ENCODE peak calls at places on chromosomes 3 and 15, in nine cellular contexts. One of them, this sample, is unnamed.

GRCh38 chr15:43483306-43484128 is 9.4 kb downstream of the TP53BP1 start:
- DNase-seq in IMR-90: no peak
- DNase-seq in AG10803: peak; percentile 38
- DNase-seq in uterus: no peak
- DNase-seq in epithelial cell of proximal tubule: no peak
- DNase-seq in AG04450: no peak
- DNase-seq in upper lobe of right lung: no peak
- DNase-seq in foreskin fibroblast: peak; percentile 48
- DNase-seq in cardiac muscle cell: no peak
- DNase-seq in this sample: no peak

GRCh38 chr3:18111702-18112311 is 313.3 kb downstream of the SATB1 start:
- DNase-seq in IMR-90: peak; percentile 29
- DNase-seq in AG10803: peak; percentile 25
- DNase-seq in uterus: no peak
- DNase-seq in epithelial cell of proximal tubule: no peak
- DNase-seq in AG04450: no peak
- DNase-seq in upper lobe of right lung: no peak
- DNase-seq in foreskin fibroblast: peak; percentile 73
- DNase-seq in cardiac muscle cell: no peak
- DNase-seq in this sample: no peak

GRCh38 chr3:107942244-107942643 is 148.6 kb downstream of the CD47 start:
- DNase-seq in IMR-90: peak; percentile 13
- DNase-seq in AG10803: no peak
- DNase-seq in uterus: no peak
- DNase-seq in epithelial cell of proximal tubule: no peak
- DNase-seq in AG04450: no peak
- DNase-seq in upper lobe of right lung: no peak
- DNase-seq in foreskin fibroblast: no peak
- DNase-seq in cardiac muscle cell: no peak
- DNase-seq in this sample: no peak

GRCh38 chr3:98521897-98522537 is 685 bp downstream of the CLDND1 start:
- DNase-seq in IMR-90: peak; percentile 68
- DNase-seq in AG10803: peak; percentile 47
- DNase-seq in uterus: peak; percentile 34
- DNase-seq in epithelial cell of proximal tubule: no peak
- DNase-seq in AG04450: peak; percentile 18
- DNase-seq in upper lobe of right lung: no peak
- DNase-seq in foreskin fibroblast: peak; percentile 77
- DNase-seq in cardiac muscle cell: peak; percentile 74
- DNase-seq in this sample: peak; percentile 44

GRCh38 chr3:61146010-61146569 is 105.2 kb downstream of the FHIT start:
- DNase-seq in IMR-90: no peak
- DNase-seq in AG10803: no peak
- DNase-seq in uterus: no peak
- DNase-seq in epithelial cell of proximal tubule: no peak
- DNase-seq in AG04450: no peak
- DNase-seq in upper lobe of right lung: no peak
- DNase-seq in foreskin fibroblast: no peak
- DNase-seq in cardiac muscle cell: no peak
- DNase-seq in this sample: no peak

GRCh38 chr15:86526938-86527735 is 447.5 kb downstream of the AGBL1 start:
- DNase-seq in IMR-90: no peak
- DNase-seq in AG10803: no peak
- DNase-seq in uterus: no peak
- DNase-seq in epithelial cell of proximal tubule: no peak
- DNase-seq in AG04450: no peak
- DNase-seq in upper lobe of right lung: no peak
- DNase-seq in foreskin fibroblast: no peak
- DNase-seq in cardiac muscle cell: no peak
- DNase-seq in this sample: no peak

GRCh38 chr15:58228708-58229107 is 90.5 kb downstream of the AQP9 start:
- DNase-seq in IMR-90: peak; percentile 90
- DNase-seq in AG10803: peak; percentile 87
- DNase-seq in uterus: no peak
- DNase-seq in epithelial cell of proximal tubule: peak; percentile 86
- DNase-seq in AG04450: peak; percentile 59
- DNase-seq in upper lobe of right lung: no peak
- DNase-seq in foreskin fibroblast: peak; percentile 84
- DNase-seq in cardiac muscle cell: peak; percentile 69
- DNase-seq in this sample: peak; percentile 57

GRCh38 chr3:14520149-14520548 is 20.0 kb downstream of the GRIP2 start:
- DNase-seq in IMR-90: no peak
- DNase-seq in AG10803: no peak
- DNase-seq in uterus: no peak
- DNase-seq in epithelial cell of proximal tubule: no peak
- DNase-seq in AG04450: no peak
- DNase-seq in upper lobe of right lung: peak; percentile 42
- DNase-seq in foreskin fibroblast: no peak
- DNase-seq in cardiac muscle cell: no peak
- DNase-seq in this sample: no peak

GRCh38 chr3:188082040-188082439 is 71.9 kb upstream of the LPP start:
- DNase-seq in IMR-90: peak; percentile 74
- DNase-seq in AG10803: peak; percentile 59
- DNase-seq in uterus: peak; percentile 42
- DNase-seq in epithelial cell of proximal tubule: no peak
- DNase-seq in AG04450: no peak
- DNase-seq in upper lobe of right lung: no peak
- DNase-seq in foreskin fibroblast: peak; percentile 77
- DNase-seq in cardiac muscle cell: no peak
- DNase-seq in this sample: no peak

GRCh38 chr3:105397974-105398373 is 31.3 kb downstream of the ALCAM start:
- DNase-seq in IMR-90: no peak
- DNase-seq in AG10803: no peak
- DNase-seq in uterus: no peak
- DNase-seq in epithelial cell of proximal tubule: no peak
- DNase-seq in AG04450: no peak
- DNase-seq in upper lobe of right lung: no peak
- DNase-seq in foreskin fibroblast: no peak
- DNase-seq in cardiac muscle cell: no peak
- DNase-seq in this sample: no peak

GRCh38 chr3:61940241-61940640 is 378.9 kb downstream of the PTPRG start:
- DNase-seq in IMR-90: no peak
- DNase-seq in AG10803: no peak
- DNase-seq in uterus: no peak
- DNase-seq in epithelial cell of proximal tubule: peak; percentile 93
- DNase-seq in AG04450: no peak
- DNase-seq in upper lobe of right lung: no peak
- DNase-seq in foreskin fibroblast: no peak
- DNase-seq in cardiac muscle cell: no peak
- DNase-seq in this sample: no peak

GRCh38 chr3:73592154-73592877 is 32.4 kb downstream of the PDZRN3 start:
- DNase-seq in IMR-90: no peak
- DNase-seq in AG10803: no peak
- DNase-seq in uterus: no peak
- DNase-seq in epithelial cell of proximal tubule: peak; percentile 55
- DNase-seq in AG04450: no peak
- DNase-seq in upper lobe of right lung: no peak
- DNase-seq in foreskin fibroblast: no peak
- DNase-seq in cardiac muscle cell: no peak
- DNase-seq in this sample: peak; percentile 34

GRCh38 chr3:179088306-179088705 is 16.7 kb upstream of the ZMAT3 start:
- DNase-seq in IMR-90: no peak
- DNase-seq in AG10803: no peak
- DNase-seq in uterus: no peak
- DNase-seq in epithelial cell of proximal tubule: no peak
- DNase-seq in AG04450: no peak
- DNase-seq in upper lobe of right lung: no peak
- DNase-seq in foreskin fibroblast: no peak
- DNase-seq in cardiac muscle cell: no peak
- DNase-seq in this sample: no peak

GRCh38 chr3:173938159-173938558 is 540.6 kb downstream of the NLGN1 start:
- DNase-seq in IMR-90: peak; percentile 76
- DNase-seq in AG10803: peak; percentile 58
- DNase-seq in uterus: no peak
- DNase-seq in epithelial cell of proximal tubule: peak; percentile 66
- DNase-seq in AG04450: no peak
- DNase-seq in upper lobe of right lung: no peak
- DNase-seq in foreskin fibroblast: peak; percentile 65
- DNase-seq in cardiac muscle cell: peak; percentile 30
- DNase-seq in this sample: peak; percentile 61

GRCh38 chr3:185161761-185162160 is 8.9 kb upstream of the C3orf70 start:
- DNase-seq in IMR-90: no peak
- DNase-seq in AG10803: no peak
- DNase-seq in uterus: no peak
- DNase-seq in epithelial cell of proximal tubule: no peak
- DNase-seq in AG04450: no peak
- DNase-seq in upper lobe of right lung: no peak
- DNase-seq in foreskin fibroblast: no peak
- DNase-seq in cardiac muscle cell: no peak
- DNase-seq in this sample: no peak

GRCh38 chr3:51350751-51351150 is 34.3 kb upstream of the MANF start:
- DNase-seq in IMR-90: no peak
- DNase-seq in AG10803: no peak
- DNase-seq in uterus: no peak
- DNase-seq in epithelial cell of proximal tubule: no peak
- DNase-seq in AG04450: no peak
- DNase-seq in upper lobe of right lung: no peak
- DNase-seq in foreskin fibroblast: no peak
- DNase-seq in cardiac muscle cell: no peak
- DNase-seq in this sample: no peak

GRCh38 chr3:112437146-112438022 is 61.9 kb downstream of the BTLA start:
- DNase-seq in IMR-90: peak; percentile 58
- DNase-seq in AG10803: peak; percentile 44
- DNase-seq in uterus: no peak
- DNase-seq in epithelial cell of proximal tubule: no peak
- DNase-seq in AG04450: peak; percentile 8
- DNase-seq in upper lobe of right lung: no peak
- DNase-seq in foreskin fibroblast: peak; percentile 57
- DNase-seq in cardiac muscle cell: no peak
- DNase-seq in this sample: no peak
- TF ChIP-seq CTCF in IMR-90: peak; percentile 56
- TF ChIP-seq CTCF in AG10803: peak; percentile 62
- TF ChIP-seq CTCF in uterus: no peak
- TF ChIP-seq CTCF in epithelial cell of proximal tubule: peak; percentile 55
- TF ChIP-seq CTCF in AG04450: peak; percentile 60
- TF ChIP-seq CTCF in upper lobe of right lung: peak; percentile 39
- TF ChIP-seq CTCF in foreskin fibroblast: peak; percentile 45
- TF ChIP-seq CTCF in cardiac muscle cell: peak; percentile 17
- TF ChIP-seq CTCF in this sample: peak; percentile 30

GRCh38 chr3:114623420-114624046 is 329.7 kb downstream of the TIGIT start:
- DNase-seq in IMR-90: no peak
- DNase-seq in AG10803: peak; percentile 21
- DNase-seq in uterus: no peak
- DNase-seq in epithelial cell of proximal tubule: no peak
- DNase-seq in AG04450: no peak
- DNase-seq in upper lobe of right lung: no peak
- DNase-seq in foreskin fibroblast: peak; percentile 45
- DNase-seq in cardiac muscle cell: no peak
- DNase-seq in this sample: no peak

GRCh38 chr3:114626751-114627150 is 332.9 kb downstream of the TIGIT start:
- DNase-seq in IMR-90: peak; percentile 34
- DNase-seq in AG10803: no peak
- DNase-seq in uterus: no peak
- DNase-seq in epithelial cell of proximal tubule: no peak
- DNase-seq in AG04450: no peak
- DNase-seq in upper lobe of right lung: no peak
- DNase-seq in foreskin fibroblast: no peak
- DNase-seq in cardiac muscle cell: no peak
- DNase-seq in this sample: no peak

GRCh38 chr3:114624676-114625181 is 330.9 kb downstream of the TIGIT start:
- DNase-seq in IMR-90: peak; percentile 99
- DNase-seq in AG10803: peak; percentile 98
- DNase-seq in uterus: peak; percentile 96
- DNase-seq in epithelial cell of proximal tubule: peak; percentile 96
- DNase-seq in AG04450: peak; percentile 92
- DNase-seq in upper lobe of right lung: peak; percentile 79
- DNase-seq in foreskin fibroblast: peak; percentile 99
- DNase-seq in cardiac muscle cell: no peak
- DNase-seq in this sample: peak; percentile 98

GRCh38 chr3:114622001-114622400 is 328.2 kb downstream of the TIGIT start:
- DNase-seq in IMR-90: peak; percentile 34
- DNase-seq in AG10803: peak; percentile 29
- DNase-seq in uterus: no peak
- DNase-seq in epithelial cell of proximal tubule: no peak
- DNase-seq in AG04450: no peak
- DNase-seq in upper lobe of right lung: no peak
- DNase-seq in foreskin fibroblast: no peak
- DNase-seq in cardiac muscle cell: no peak
- DNase-seq in this sample: no peak

DNA sequence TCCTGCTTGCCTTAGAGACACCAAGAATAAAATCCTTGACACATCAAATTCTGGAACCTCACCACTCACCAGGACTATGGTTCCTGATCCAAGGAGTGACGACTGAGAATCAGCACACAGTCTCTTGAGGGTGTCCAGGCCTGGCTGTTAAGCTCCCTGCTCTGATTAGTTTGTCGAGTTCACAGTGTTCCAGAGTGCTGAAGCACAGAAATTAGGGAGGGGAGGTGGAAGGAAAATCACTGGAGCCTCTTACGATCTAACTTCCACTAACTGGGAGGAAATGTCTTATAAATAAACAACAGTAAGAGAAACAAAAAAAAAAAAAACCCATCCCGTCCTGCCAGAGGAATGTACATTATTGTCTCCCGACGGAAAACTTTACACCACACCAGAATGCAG is 330.2 kb downstream of the TIGIT start:
- DNase-seq in IMR-90: peak; percentile 71
- DNase-seq in AG10803: peak; percentile 69
- DNase-seq in uterus: peak; percentile 73
- DNase-seq in epithelial cell of proximal tubule: peak; percentile 67
- DNase-seq in AG04450: peak; percentile 41
- DNase-seq in upper lobe of right lung: no peak
- DNase-seq in foreskin fibroblast: peak; percentile 61
- DNase-seq in cardiac muscle cell: peak; percentile 18
- DNase-seq in this sample: no peak
- H3K4me3 ChIP-seq in IMR-90: peak overlapping the region; percentile 62
- H3K4me3 ChIP-seq in AG10803: peak overlapping the region; percentile 70
- H3K4me3 ChIP-seq in uterus: peak overlapping the region; percentile 48
- H3K4me3 ChIP-seq in epithelial cell of proximal tubule: peak overlapping the region; percentile 58
- H3K4me3 ChIP-seq in AG04450: peak overlapping the region; percentile 67
- H3K4me3 ChIP-seq in upper lobe of right lung: peak overlapping the region; percentile 37
- H3K4me3 ChIP-seq in foreskin fibroblast: peak overlapping the region; percentile 72
- H3K4me3 ChIP-seq in cardiac muscle cell: no peak overlapping the region
- H3K4me3 ChIP-seq in this sample: peak overlapping the region; percentile 45

GRCh38 chr15:100863406-100864198 is 16.0 kb upstream of the ALDH1A3 start:
- DNase-seq in IMR-90: peak; percentile 90
- DNase-seq in AG10803: peak; percentile 69
- DNase-seq in uterus: peak; percentile 69
- DNase-seq in epithelial cell of proximal tubule: no peak
- DNase-seq in AG04450: peak; percentile 55
- DNase-seq in upper lobe of right lung: no peak
- DNase-seq in foreskin fibroblast: peak; percentile 41
- DNase-seq in cardiac muscle cell: no peak
- DNase-seq in this sample: no peak
- TF ChIP-seq CTCF in IMR-90: no peak
- TF ChIP-seq CTCF in AG10803: no peak
- TF ChIP-seq CTCF in uterus: no peak
- TF ChIP-seq CTCF in epithelial cell of proximal tubule: no peak
- TF ChIP-seq CTCF in AG04450: peak; percentile 8
- TF ChIP-seq CTCF in upper lobe of right lung: no peak
- TF ChIP-seq CTCF in foreskin fibroblast: no peak
- TF ChIP-seq CTCF in cardiac muscle cell: no peak
- TF ChIP-seq CTCF in this sample: no peak

DNA sequence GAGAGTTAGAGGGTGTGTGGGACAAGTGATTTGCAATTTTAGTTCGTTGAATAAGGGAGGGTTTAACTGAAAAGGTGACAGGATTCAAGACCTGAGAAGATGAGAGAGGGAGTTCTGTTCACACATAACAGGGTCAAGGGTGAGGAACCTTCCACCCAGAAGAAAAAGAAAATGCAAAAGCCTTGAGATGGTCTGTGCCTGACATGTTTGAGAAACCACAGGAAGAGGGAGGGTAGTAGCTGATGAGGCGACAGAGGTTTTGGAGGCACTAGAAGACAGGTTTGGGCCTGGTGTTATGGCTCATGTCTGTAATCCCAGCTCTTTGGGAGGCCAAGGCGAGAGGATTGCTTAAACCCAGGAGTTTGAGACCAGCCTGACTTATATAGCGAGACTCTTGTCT is 616 bp upstream of the SLC25A20 start:
- DNase-seq in IMR-90: no peak
- DNase-seq in AG10803: no peak
- DNase-seq in uterus: no peak
- DNase-seq in epithelial cell of proximal tubule: no peak
- DNase-seq in AG04450: no peak
- DNase-seq in upper lobe of right lung: no peak
- DNase-seq in foreskin fibroblast: peak; percentile 5
- DNase-seq in cardiac muscle cell: no peak
- DNase-seq in this sample: no peak
- H3K4me3 ChIP-seq in IMR-90: no peak overlapping the region
- H3K4me3 ChIP-seq in AG10803: peak overlapping the region; percentile 88
- H3K4me3 ChIP-seq in uterus: no peak overlapping the region
- H3K4me3 ChIP-seq in epithelial cell of proximal tubule: no peak overlapping the region
- H3K4me3 ChIP-seq in AG04450: peak overlapping the region; percentile 83
- H3K4me3 ChIP-seq in upper lobe of right lung: peak overlapping the region; percentile 73
- H3K4me3 ChIP-seq in foreskin fibroblast: peak overlapping the region; percentile 83
- H3K4me3 ChIP-seq in cardiac muscle cell: peak overlapping the region; percentile 49
- H3K4me3 ChIP-seq in this sample: no peak overlapping the region